ENCODE peak calls at places on chromosomes 11 and 22, in four cellular contexts. U, M, H and S are unnamed samples.
A peak's percentile ranks its signal among the peaks of the same experiment; 100 is the strongest.

GRCh38 chr22:35160268-35160667 is 94.3 kb downstream of the ISX start:
- DNase-seq in H (no peak), M (no peak), U (no peak), S (no peak)

GRCh38 chr11:44829838-44830237 is 103.1 kb downstream of the TSPAN18 start:
- DNase-seq in M (no peak), H (no peak), U (no peak), S (no peak)

GRCh38 chr11:121389651-121390050 is 62.5 kb upstream of the SORL1 start:
- DNase-seq in U (peak; percentile 40), M (no peak), H (no peak), S (no peak)

GRCh38 chr11:124886476-124886875 is 11.2 kb downstream of the ROBO4 start:
- DNase-seq in M (no peak), H (no peak), U (no peak), S (no peak)

GRCh38 chr22:45164217-45165123 is 745 bp downstream of the NUP50 start:
- DNase-seq in H (peak; percentile 15), M (no peak), U (peak; percentile 52), S (no peak)

GRCh38 chr22:37312549-37313183 is 30.4 kb downstream of the CYTH4 start:
- DNase-seq in M (no peak), U (no peak), H (no peak), S (no peak)

GRCh38 chr11:119663279-119663678 is 65.7 kb downstream of the NECTIN1 start:
- DNase-seq in M (no peak), U (no peak), H (no peak), S (no peak)

GRCh38 chr11:3916962-3917361 is 61.5 kb downstream of the STIM1 start:
- DNase-seq in U (no peak), H (no peak), M (no peak), S (no peak)

GRCh38 chr11:6646631-6647281 is 8.9 kb downstream of the DCHS1 start:
- DNase-seq in U (peak; percentile 63), H (no peak), M (peak; percentile 60), S (no peak)

GRCh38 chr22:47251911-47252310 is 489.5 kb downstream of the TBC1D22A start:
- DNase-seq in H (no peak), M (no peak), U (no peak), S (no peak)

GRCh38 chr11:47267858-47268257 is 2.1 kb upstream of the MADD start:
- DNase-seq in H (no peak), M (no peak), U (no peak), S (no peak)

GRCh38 chr22:31876156-31877035 is 67.9 kb upstream of the YWHAH start:
- DNase-seq in H (no peak), U (peak; percentile 80), M (no peak), S (no peak)

GRCh38 chr11:63020671-63021255 is 5.1 kb upstream of the SLC22A8 start:
- DNase-seq in H (no peak), M (no peak), U (no peak), S (no peak)

GRCh38 chr11:22787565-22788162 is 41.9 kb downstream of the SVIP start:
- DNase-seq in M (peak; percentile 56), H (peak; percentile 3), U (peak; percentile 72), S (no peak)

GRCh38 chr22:41925783-41926460 is 684 bp downstream of the TNFRSF13C start:
- DNase-seq in H (peak; percentile 67), M (peak; percentile 34), U (peak; percentile 76), S (no peak)

GRCh38 chr22:18976197-18976751 is 40.2 kb upstream of the PRODH start:
- DNase-seq in H (no peak), U (no peak), M (no peak), S (no peak)

GRCh38 chr11:118581057-118581456 is 8.8 kb downstream of the ARCN1 start:
- DNase-seq in H (no peak), U (no peak), M (no peak), S (no peak)

GRCh38 chr11:73779084-73779902 is 8.4 kb upstream of the MRPL48 start:
- DNase-seq in U (peak; percentile 100), H (peak; percentile 94), M (peak; percentile 97), S (peak; percentile 90)

GRCh38 chr11:119223856-119224255 is 17.7 kb downstream of the CBL start:
- DNase-seq in U (peak; percentile 50), H (no peak), M (peak; percentile 63), S (no peak)

GRCh38 chr11:130315354-130315970 is 745 bp upstream of the ZBTB44 start:
- DNase-seq in U (no peak), H (peak; percentile 47), M (no peak), S (peak; percentile 3)

GRCh38 chr11:114091791-114092397 is 32.4 kb downstream of the ZBTB16 start:
- DNase-seq in H (no peak), M (no peak), U (no peak), S (no peak)

GRCh38 chr11:40713083-40713482 is 746.4 kb downstream of the LRRC4C start:
- DNase-seq in H (no peak), M (no peak), U (no peak), S (no peak)

GRCh38 chr11:68683952-68684384 is 376 bp upstream of the GAL start:
- DNase-seq in M (no peak), H (no peak), U (no peak), S (no peak)

GRCh38 chr22:28025866-28026575 is 107.0 kb upstream of the PITPNB start:
- DNase-seq in U (no peak), H (no peak), M (no peak), S (no peak)

GRCh38 chr11:113521737-113522517 is 46.7 kb upstream of the DRD2 start:
- DNase-seq in M (no peak), U (peak; percentile 46), H (no peak), S (no peak)

GRCh38 chr11:126751242-126751641 is 249.3 kb downstream of the KIRREL3 start:
- DNase-seq in H (no peak), M (peak; percentile 89), U (peak; percentile 36), S (no peak)

GRCh38 chr11:64858467-64859401 is 14.3 kb upstream of the CDC42BPG start:
- DNase-seq in M (no peak), H (peak; percentile 51), U (no peak), S (no peak)

GRCh38 chr11:128511712-128512111 is 75.6 kb downstream of the ETS1 start:
- DNase-seq in U (no peak), M (no peak), H (no peak), S (no peak)

GRCh38 chr11:1260023-1260501 is 37.2 kb downstream of the MUC5B start:
- DNase-seq in U (peak; percentile 60), H (peak; percentile 28), M (no peak), S (no peak)

GRCh38 chr11:26837154-26837553 is 115.3 kb upstream of the SLC5A12 start:
- DNase-seq in H (no peak), U (no peak), M (no peak), S (no peak)

GRCh38 chr11:20109731-20110445 is 50.4 kb downstream of the DBX1 start:
- DNase-seq in U (peak; percentile 52), H (no peak), M (peak; percentile 24), S (no peak)

GRCh38 chr11:8035225-8035846 is 45.7 kb upstream of the TUB start:
- DNase-seq in H (no peak), M (no peak), U (no peak), S (no peak)

GRCh38 chr22:38751422-38752346 is 4.1 kb downstream of the SUN2 start:
- DNase-seq in U (no peak), M (no peak), H (peak; percentile 72), S (peak; percentile 41)

GRCh38 chr11:12043221-12043620 is 34.8 kb upstream of the DKK3 start:
- DNase-seq in U (no peak), M (no peak), H (no peak), S (no peak)
- H3K27ac ChIP-seq in U (peak overlapping the region; percentile 96), M (peak overlapping the region; percentile 65), H (no peak overlapping the region), S (peak overlapping the region; percentile 35)

GRCh38 chr11:43359432-43359818 is 705 bp downstream of the TTC17 start:
- DNase-seq in H (no peak), U (peak; percentile 69), M (peak; percentile 28), S (no peak)
- H3K27ac ChIP-seq in H (peak overlapping the region; percentile 95), U (peak overlapping the region; percentile 81), M (peak overlapping the region; percentile 98), S (peak overlapping the region; percentile 94)

DNA sequence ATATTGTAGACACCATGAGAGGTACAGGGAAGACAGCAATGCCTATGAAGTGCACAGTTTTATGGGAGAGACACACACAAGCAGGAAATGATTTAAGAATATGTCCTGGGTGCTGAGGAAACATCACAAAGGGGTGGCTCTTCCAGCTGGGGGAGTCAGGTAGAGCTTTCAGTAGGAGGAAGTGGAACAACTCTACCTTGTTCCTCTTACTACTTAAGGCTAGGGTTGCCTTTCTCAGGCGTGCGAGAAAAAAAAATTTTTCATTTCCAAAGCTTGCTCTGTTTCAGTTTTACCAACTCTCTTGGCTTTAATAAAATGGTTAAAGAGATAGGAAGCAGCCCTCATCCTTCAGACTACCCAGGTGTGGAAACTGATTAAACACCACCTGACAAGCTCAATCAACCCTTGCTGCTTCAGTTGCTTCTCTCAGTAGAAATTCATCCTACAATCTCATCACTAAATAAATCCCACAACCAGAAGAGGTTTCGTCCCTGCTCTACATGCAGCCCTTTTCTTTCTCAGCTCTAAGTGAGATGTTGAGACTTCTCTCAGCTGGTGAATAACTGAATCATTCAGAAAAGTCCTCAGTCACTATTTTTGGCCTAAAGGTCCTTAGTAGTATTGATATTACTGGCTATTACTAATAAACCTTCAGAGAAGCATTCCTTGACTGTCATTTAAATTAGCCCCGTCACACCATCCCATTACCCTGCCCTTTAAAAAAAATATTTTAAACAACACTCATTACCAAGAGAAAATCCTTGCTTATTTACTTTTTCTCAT is 5.9 kb downstream of the ABTB2 start:
- DNase-seq in H (no peak), M (no peak), U (no peak), S (no peak)
- H3K27ac ChIP-seq in H (no peak overlapping the region), M (no peak overlapping the region), U (no peak overlapping the region), S (no peak overlapping the region)

DNA sequence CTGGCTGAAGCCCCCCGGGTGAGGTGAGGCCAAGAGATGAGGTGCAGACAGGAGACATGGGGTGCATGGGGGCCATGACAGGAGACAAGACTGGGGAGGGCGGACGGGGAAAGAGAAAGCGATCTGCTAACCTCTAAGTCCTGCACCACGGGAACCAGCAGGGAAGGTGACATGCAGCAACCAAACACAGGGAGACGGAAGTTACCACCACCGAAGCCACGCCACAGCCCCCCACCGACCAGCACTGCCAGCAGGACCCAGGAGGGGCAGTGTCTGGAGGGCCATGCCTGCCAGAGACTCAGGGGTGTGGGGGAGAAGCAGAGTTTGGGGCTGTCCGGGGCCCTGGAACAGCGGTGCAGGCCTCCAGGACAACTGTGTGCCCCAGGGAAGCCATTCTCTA is 14.1 kb upstream of the RASL10A start:
- DNase-seq in H (no peak), U (no peak), M (no peak), S (no peak)
- H3K27ac ChIP-seq in H (no peak overlapping the region), U (no peak overlapping the region), M (no peak overlapping the region), S (no peak overlapping the region)

GRCh38 chr11:9789919-9790318 is 126.0 kb downstream of the SWAP70 start:
- DNase-seq in U (no peak), M (no peak), H (no peak), S (no peak)

GRCh38 chr11:9784602-9785315 is 120.9 kb downstream of the SWAP70 start:
- DNase-seq in U (no peak), M (no peak), H (no peak), S (no peak)

GRCh38 chr11:9790703-9791102 is 126.8 kb downstream of the SWAP70 start:
- DNase-seq in M (no peak), U (no peak), H (no peak), S (no peak)

GRCh38 chr11:9787260-9787659 is 123.4 kb downstream of the SWAP70 start:
- DNase-seq in U (no peak), H (no peak), M (no peak), S (no peak)

GRCh38 chr11:9787981-9788521 is 124.2 kb downstream of the SWAP70 start:
- DNase-seq in M (peak; percentile 95), H (no peak), U (peak; percentile 85), S (no peak)
- H3K27ac ChIP-seq in M (peak overlapping the region; percentile 69), H (no peak overlapping the region), U (peak overlapping the region; percentile 44), S (peak overlapping the region; percentile 32)